ENCODE peak calls at places on chromosomes 6 and 20, in four cellular contexts. C is T-helper 2 cell, O is esophagus squamous epithelium, A is anterior cingulate cortex. X is an unnamed sample.

GRCh38 chr6:119280080-119280479 is 69.5 kb downstream of the MAN1A1 start:
- DNase-seq in O (no peak), A (no peak), C (no peak), X (no peak)

GRCh38 chr6:29651413-29652197 is 5.3 kb upstream of the MOG start:
- DNase-seq in C (no peak), O (no peak), A (no peak), X (no peak)

GRCh38 chr6:109002100-109002697 is 92.4 kb downstream of the SESN1 start:
- DNase-seq in O (no peak), A (no peak), C (no peak), X (no peak)

GRCh38 chr20:16216227-16217210 is 356.7 kb downstream of the KIF16B start:
- DNase-seq in A (no peak), O (no peak), C (no peak), X (no peak)

GRCh38 chr6:44178424-44179071 is 19.9 kb downstream of the CAPN11 start:
- DNase-seq in O (no peak), C (no peak), A (no peak), X (no peak)

GRCh38 chr6:37021356-37022129 is 16.1 kb downstream of the FGD2 start:
- DNase-seq in O (no peak), C (peak), A (no peak), X (peak)

GRCh38 chr20:25088267-25088666 is 6.3 kb upstream of the VSX1 start:
- DNase-seq in O (no peak), C (no peak), A (no peak), X (no peak)

GRCh38 chr6:3151705-3152104 is 5.6 kb downstream of the TUBB2A start:
- DNase-seq in O (no peak), C (no peak), A (no peak), X (no peak)

GRCh38 chr6:168156742-168157265 is 77.8 kb upstream of the FRMD1 start:
- DNase-seq in C (no peak), O (no peak), A (no peak), X (no peak)

GRCh38 chr6:56849876-56850275 is 105.0 kb upstream of the BEND6 start:
- DNase-seq in C (no peak), A (peak), O (no peak), X (no peak)

GRCh38 chr6:42870145-42870936 is 9.1 kb upstream of the RPL7L1 start:
- DNase-seq in O (no peak), C (no peak), A (no peak), X (no peak)

GRCh38 chr6:75855047-75855446 is 106.0 kb downstream of the MYO6 start:
- DNase-seq in C (no peak), A (no peak), O (no peak), X (no peak)

GRCh38 chr6:75494290-75494689 is 690 bp upstream of the FILIP1 start:
- DNase-seq in C (no peak), A (no peak), O (no peak), X (no peak)

GRCh38 chr6:71471718-71472117 is 183.1 kb downstream of the OGFRL1 start:
- DNase-seq in C (no peak), O (no peak), A (no peak), X (no peak)

GRCh38 chr20:62149532-62150235 is 6.1 kb downstream of the SS18L1 start:
- DNase-seq in A (peak), C (no peak), O (no peak), X (no peak)

GRCh38 chr6:131212024-131212423 is 76.8 kb downstream of the AKAP7 start:
- DNase-seq in O (no peak), A (no peak), C (no peak), X (no peak)

GRCh38 chr20:49501917-49502316 is 19.4 kb upstream of the KCNB1 start:
- DNase-seq in O (no peak), A (no peak), C (no peak), X (no peak)

GRCh38 chr6:83231146-83231545 is 38.0 kb downstream of the RWDD2A start:
- DNase-seq in C (no peak), O (no peak), A (no peak), X (no peak)

GRCh38 chr6:32954983-32955802 is 2.3 kb upstream of the HLA-DMA start:
- DNase-seq in O (no peak), C (no peak), A (no peak), X (no peak)

GRCh38 chr6:126188271-126188909 is 151.5 kb upstream of the CENPW start:
- DNase-seq in A (no peak), C (no peak), O (no peak), X (no peak)

GRCh38 chr6:53803081-53803860 is 8.5 kb downstream of the LRRC1 start:
- DNase-seq in O (no peak), C (no peak), A (no peak), X (no peak)

GRCh38 chr20:1533059-1533458 is 24.4 kb downstream of the SIRPD start:
- DNase-seq in O (no peak), A (no peak), C (no peak), X (no peak)

GRCh38 chr20:63911171-63911570 is 16.2 kb downstream of the DNAJC5 start:
- DNase-seq in A (peak), O (no peak), C (no peak), X (no peak)

GRCh38 chr6:121482004-121482693 is 46.7 kb downstream of the GJA1 start:
- DNase-seq in C (no peak), O (no peak), A (no peak), X (no peak)

GRCh38 chr6:54535568-54535967 is 227.3 kb downstream of the TINAG start:
- DNase-seq in A (no peak), O (no peak), C (no peak), X (no peak)

GRCh38 chr6:79193971-79194370 is 40.5 kb downstream of the HMGN3 start:
- DNase-seq in A (no peak), O (no peak), C (no peak), X (no peak)

GRCh38 chr20:16107172-16107870 is 465.9 kb downstream of the KIF16B start:
- DNase-seq in O (no peak), C (no peak), A (no peak), X (no peak)

GRCh38 chr20:36273414-36274247 is 32.5 kb upstream of the DLGAP4 start:
- DNase-seq in O (no peak), C (no peak), A (no peak), X (no peak)

GRCh38 chr20:16498526-16499140 is 74.6 kb downstream of the KIF16B start:
- DNase-seq in C (no peak), O (no peak), A (no peak), X (no peak)

GRCh38 chr6:166422201-166422940 is 39.6 kb upstream of the MPC1 start:
- DNase-seq in A (no peak), O (no peak), C (no peak), X (no peak)

GRCh38 chr6:101534821-101535220 is 141.3 kb downstream of the GRIK2 start:
- DNase-seq in C (no peak), A (no peak), O (no peak), X (no peak)

GRCh38 chr6:105991561-105992314 is 94.4 kb upstream of the PRDM1 start:
- DNase-seq in C (no peak), A (peak), O (no peak), X (peak)

GRCh38 chr6:45457141-45457540 is 79.4 kb upstream of the SUPT3H start:
- DNase-seq in O (no peak), A (no peak), C (no peak), X (no peak)

GRCh38 chr6:4071330-4071729 is 7.6 kb downstream of the FAM217A start:
- DNase-seq in A (no peak), O (no peak), C (no peak), X (no peak)

GRCh38 chr6:125810435-125810834 is 19.7 kb downstream of the NCOA7 start:
- DNase-seq in A (no peak), O (no peak), C (no peak), X (no peak)